ENCODE peak calls at places on chromosomes 3 and 15, in ten cellular contexts. U is HT1080, C is EH, T is smooth muscle cell of the brain vasculature, P is T-helper 9 cell, S is LHCN-M2, L is fibroblast of pulmonary artery, F is tibial artery, V is cardiac muscle cell, A is NCI-H460. Y is an unnamed sample.

GRCh38 chr3:24363242-24363641 is 131.4 kb downstream of the THRB start:
- DNase-seq in U (no peak), C (peak), T (no peak), P (no peak), S (no peak), L (peak), F (no peak), V (peak), A (no peak), Y (peak)

GRCh38 chr15:74616020-74616939 is 644 bp downstream of the CLK3 start:
- DNase-seq in U (peak), C (peak), T (no peak), P (peak), S (peak), L (peak), F (peak), V (peak), A (no peak), Y (no peak)

GRCh38 chr3:143605661-143605950 is 242.7 kb downstream of the SLC9A9 start:
- DNase-seq in U (no peak), C (no peak), T (no peak), P (no peak), S (no peak), L (no peak), F (no peak), V (no peak), A (no peak), Y (no peak)

GRCh38 chr3:27105904-27106303 is 263.3 kb downstream of the NEK10 start:
- DNase-seq in U (peak), C (peak), T (peak), P (no peak), S (no peak), L (no peak), F (no peak), V (no peak), A (no peak), Y (peak)

GRCh38 chr3:113890256-113890900 is 51.8 kb downstream of the GRAMD1C start:
- DNase-seq in U (peak), C (no peak), T (no peak), P (no peak), S (no peak), L (no peak), F (no peak), V (peak), A (no peak), Y (no peak)

GRCh38 chr15:78358114-78358513 is 18.0 kb downstream of the CRABP1 start:
- DNase-seq in U (no peak), C (peak), T (no peak), P (no peak), S (peak), L (peak), F (no peak), V (peak), A (no peak), Y (no peak)

GRCh38 chr3:177035678-177036077 is 161.6 kb downstream of the TBL1XR1 start:
- DNase-seq in U (no peak), C (no peak), T (no peak), P (no peak), S (no peak), L (no peak), F (no peak), V (no peak), A (no peak), Y (no peak)

GRCh38 chr3:48429416-48430358 is at the start of gene PLXNB1:
- DNase-seq in U (peak), C (peak), T (no peak), P (peak), S (no peak), L (peak), F (peak), V (peak), A (no peak), Y (peak)

GRCh38 chr3:144273611-144274010 is 302.0 kb downstream of the DIPK2A start:
- DNase-seq in U (peak), C (peak), T (no peak), P (no peak), S (peak), L (peak), F (no peak), V (peak), A (no peak), Y (no peak)

GRCh38 chr15:57086857-57087427 is 168.5 kb downstream of the TCF12 start:
- DNase-seq in U (no peak), C (no peak), T (no peak), P (no peak), S (no peak), L (no peak), F (no peak), V (no peak), A (no peak), Y (no peak)

GRCh38 chr3:52085883-52086282 is 29.5 kb upstream of the DUSP7 start:
- DNase-seq in U (no peak), C (no peak), T (no peak), P (no peak), S (no peak), L (no peak), F (no peak), V (no peak), A (no peak), Y (no peak)

GRCh38 chr3:197369545-197369944 is 71.1 kb upstream of the DLG1 start:
- DNase-seq in U (no peak), C (no peak), T (no peak), P (no peak), S (no peak), L (no peak), F (no peak), V (no peak), A (no peak), Y (no peak)